ENCODE peak calls at places on chromosomes 3 and 15, in nine cellular contexts. O is AG08396; I is LoVo; B is epithelial cell of esophagus; Q is T1000; W is endothelial cell; R is activated CD4-positive, alpha-beta T cell treated with anti-CD3 and anti-CD28 coated beads for 1 hour; U is spleen; J is left lung. G is an unnamed sample.

GRCh38 chr15:68633181-68634121 is 54.7 kb downstream of the CORO2B start:
- DNase-seq in W (no peak), Q (no peak), R (no peak), I (no peak), O (no peak), J (no peak), U (peak; percentile 64), B (no peak), G (no peak)

GRCh38 chr3:25021816-25022215 is 406.2 kb upstream of the RARB start:
- DNase-seq in W (no peak), I (no peak), B (peak; percentile 48), O (peak; percentile 7), U (no peak), Q (no peak), J (no peak), R (no peak), G (peak; percentile 41)

GRCh38 chr3:36993326-36994283 is at the start of gene MLH1:
- DNase-seq in R (peak; percentile 89), J (peak; percentile 95), B (peak; percentile 90), I (peak; percentile 99), U (peak; percentile 98), Q (no peak), W (peak; percentile 98), O (peak; percentile 93), G (peak; percentile 100)

GRCh38 chr3:143654906-143655305 is 193.4 kb downstream of the SLC9A9 start:
- DNase-seq in R (no peak), B (peak; percentile 74), O (no peak), I (no peak), W (no peak), Q (no peak), U (no peak), J (no peak), G (no peak)

GRCh38 chr3:17111556-17111955 is 226.8 kb downstream of the PLCL2 start:
- DNase-seq in R (no peak), I (no peak), J (no peak), B (peak; percentile 54), U (no peak), O (peak; percentile 24), W (no peak), Q (peak; percentile 20), G (no peak)

GRCh38 chr15:88636039-88636438 is 2.8 kb upstream of the ISG20 start:
- DNase-seq in B (peak; percentile 82), Q (no peak), U (peak; percentile 88), I (peak; percentile 63), R (peak; percentile 63), J (no peak), W (no peak), O (no peak), G (no peak)

GRCh38 chr15:45638641-45639040 is 3.8 kb downstream of the SQOR start:
- DNase-seq in J (no peak), U (no peak), O (no peak), I (no peak), Q (no peak), B (peak; percentile 53), W (no peak), R (no peak), G (no peak)

GRCh38 chr3:124542483-124542882 is 187.8 kb upstream of the UMPS start:
- DNase-seq in I (no peak), J (no peak), B (no peak), Q (no peak), U (no peak), R (no peak), O (no peak), W (no peak), G (no peak)

GRCh38 chr15:25611603-25612002 is 172.8 kb upstream of the UBE3A start:
- DNase-seq in I (no peak), R (no peak), J (no peak), B (peak; percentile 2), Q (no peak), W (no peak), U (no peak), O (no peak), G (peak; percentile 67)

GRCh38 chr15:91891101-91891500 is 37.6 kb downstream of the SLCO3A1 start:
- DNase-seq in J (no peak), O (no peak), I (no peak), U (no peak), W (no peak), R (no peak), B (no peak), Q (no peak), G (no peak)

GRCh38 chr3:198043149-198043548 is 83.1 kb downstream of the LMLN start:
- DNase-seq in Q (no peak), W (no peak), U (no peak), O (no peak), B (no peak), R (no peak), I (no peak), J (no peak), G (peak; percentile 49)

GRCh38 chr3:52857870-52858269 is 23.1 kb upstream of the MUSTN1 start:
- DNase-seq in Q (no peak), O (no peak), R (no peak), J (no peak), U (no peak), W (no peak), I (no peak), B (no peak), G (no peak)

GRCh38 chr3:13022348-13023250 is 50.6 kb downstream of the IQSEC1 start:
- DNase-seq in O (peak; percentile 77), B (no peak), W (no peak), U (peak; percentile 89), Q (peak; percentile 82), I (no peak), R (no peak), J (peak; percentile 83), G (no peak)

GRCh38 chr3:29503969-29504368 is 223.1 kb downstream of the RBMS3 start:
- DNase-seq in J (no peak), O (peak; percentile 12), U (no peak), Q (no peak), R (no peak), B (no peak), W (no peak), I (no peak), G (no peak)

GRCh38 chr3:120440001-120440703 is 10.6 kb downstream of the FSTL1 start:
- DNase-seq in J (no peak), I (no peak), W (no peak), R (no peak), O (no peak), B (peak; percentile 7), Q (no peak), U (no peak), G (no peak)

GRCh38 chr15:30929982-30930381 is 26.3 kb downstream of the FAN1 start:
- DNase-seq in R (no peak), O (no peak), I (no peak), U (no peak), W (no peak), Q (no peak), J (no peak), B (no peak), G (no peak)

GRCh38 chr3:136149569-136150136 is 46.5 kb downstream of the MSL2 start:
- DNase-seq in W (no peak), O (no peak), B (peak; percentile 22), U (no peak), I (peak; percentile 22), R (no peak), Q (no peak), J (no peak), G (no peak)

GRCh38 chr15:67472957-67473356 is 48.0 kb upstream of the C15orf61 start:
- DNase-seq in R (no peak), Q (no peak), W (no peak), J (no peak), B (peak; percentile 40), U (no peak), I (no peak), O (peak; percentile 18), G (no peak)

GRCh38 chr3:11379238-11379823 is 107.1 kb downstream of the ATG7 start:
- DNase-seq in B (peak; percentile 63), O (peak; percentile 33), U (no peak), W (peak; percentile 32), J (no peak), R (no peak), I (peak; percentile 18), Q (no peak), G (peak; percentile 68)

GRCh38 chr3:194439915-194440550 is 41.0 kb upstream of the GP5 start:
- DNase-seq in R (no peak), W (no peak), B (no peak), O (no peak), U (no peak), I (no peak), Q (no peak), J (no peak), G (no peak)

GRCh38 chr3:101466465-101467309 is 46.3 kb downstream of the SENP7 start:
- DNase-seq in R (no peak), W (peak; percentile 4), O (no peak), U (peak; percentile 77), B (no peak), Q (no peak), J (peak; percentile 42), I (no peak), G (no peak)